ENCODE peak calls at places on chromosomes 5 and 9, in four cellular contexts. V is foreskin keratinocyte; C is stimulated activated CD4-positive, alpha-beta T cell treated with anti-CD3 and anti-CD28 coated beads, Interleukin-15, amount 100 ng/mL, for 24 hours; Q is Peyer's patch. T is an unnamed sample.

GRCh38 chr5:64594601-64595518 is 89.0 kb downstream of the RGS7BP start:
- DNase-seq in V (no peak), C (no peak), Q (no peak), T (no peak)

GRCh38 chr5:136032564-136032963 is 3.8 kb downstream of the TGFBI start:
- DNase-seq in V (peak), C (no peak), Q (peak), T (no peak)

GRCh38 chr9:2180171-2180570 is 165.0 kb downstream of the SMARCA2 start:
- DNase-seq in V (no peak), C (no peak), Q (no peak), T (no peak)

GRCh38 chr9:89888677-89889076 is 283.9 kb downstream of the GADD45G start:
- DNase-seq in V (no peak), C (no peak), Q (peak), T (peak)

GRCh38 chr5:73312146-73312871 is 136.3 kb downstream of the FOXD1 start:
- DNase-seq in V (no peak), C (no peak), Q (peak), T (no peak)

GRCh38 chr5:91643796-91644195 is 260.7 kb upstream of the ARRDC3 start:
- DNase-seq in V (no peak), C (no peak), Q (no peak), T (no peak)

GRCh38 chr9:6566409-6567139 is 79.0 kb downstream of the GLDC start:
- DNase-seq in V (peak), C (peak), Q (no peak), T (no peak)

GRCh38 chr5:168239325-168239724 is 52.1 kb upstream of the WWC1 start:
- DNase-seq in V (no peak), C (no peak), Q (no peak), T (no peak)

GRCh38 chr5:138282918-138283742 is 8.7 kb upstream of the GFRA3 start:
- DNase-seq in V (peak), C (peak), Q (no peak), T (peak)

GRCh38 chr9:105681724-105682123 is 12.6 kb upstream of the TMEM38B start:
- DNase-seq in V (peak), C (no peak), Q (no peak), T (no peak)

GRCh38 chr9:109910616-109911568 is 130.9 kb downstream of the PALM2AKAP2 start:
- DNase-seq in V (peak), C (no peak), Q (peak), T (no peak)

GRCh38 chr5:77844408-77845272 is 68.5 kb upstream of the TBCA start:
- DNase-seq in V (no peak), C (peak), Q (no peak), T (no peak)

GRCh38 chr9:134025606-134026541 is 593 bp downstream of the BRD3OS start:
- DNase-seq in V (peak), C (peak), Q (peak), T (peak)

GRCh38 chr9:130539473-130540223 is 39.7 kb upstream of the FUBP3 start:
- DNase-seq in V (peak), C (no peak), Q (no peak), T (peak)

GRCh38 chr5:156147251-156147947 is 179.6 kb upstream of the SGCD start:
- DNase-seq in V (no peak), C (no peak), Q (no peak), T (no peak)

GRCh38 chr9:27787941-27788340 is 214.7 kb upstream of the C9orf72 start:
- DNase-seq in V (no peak), C (no peak), Q (no peak), T (no peak)

GRCh38 chr9:125262217-125262991 is 778 bp downstream of the GAPVD1 start:
- DNase-seq in V (no peak), C (no peak), Q (no peak), T (peak)

GRCh38 chr9:89352874-89353649 is 34.8 kb downstream of the SECISBP2 start:
- DNase-seq in V (no peak), C (no peak), Q (no peak), T (no peak)